ENCODE peak calls at places on chromosomes 2 and 18, in five cellular contexts. L is foreskin keratinocyte, R is activated B cell treated with CpG ODN at 0.5 μM for 24 hours, H is upper lobe of left lung, W is NCI-H1105 treated with DMSO at 0.1 percent for 48 hours. G is an unnamed sample.

GRCh38 chr2:127572841-127573240 is 37.4 kb downstream of the MYO7B start:
- DNase-seq in L (no peak), R (no peak), H (no peak), W (no peak), G (peak; percentile 30)

GRCh38 chr2:104890092-104890393 is 36.1 kb downstream of the POU3F3 start:
- DNase-seq in L (no peak), R (no peak), H (no peak), W (no peak), G (peak; percentile 72)

GRCh38 chr2:224722250-224722649 is 6.1 kb upstream of the CCDC195 start:
- DNase-seq in L (no peak), R (no peak), H (no peak), W (no peak), G (no peak)

GRCh38 chr2:70143314-70144150 is 47.3 kb downstream of the C2orf42 start:
- DNase-seq in L (no peak), R (no peak), H (no peak), W (no peak), G (no peak)

GRCh38 chr2:33250417-33251029 is 225.9 kb upstream of the RASGRP3 start:
- DNase-seq in L (no peak), R (no peak), H (no peak), W (no peak), G (no peak)

GRCh38 chr18:62457830-62458229 is 65.0 kb upstream of the ZCCHC2 start:
- DNase-seq in L (no peak), R (no peak), H (no peak), W (no peak), G (no peak)

GRCh38 chr2:96883306-96883705 is 13.4 kb upstream of the SEMA4C start:
- DNase-seq in L (no peak), R (no peak), H (no peak), W (no peak), G (no peak)

GRCh38 chr18:55076643-55077218 is 117.5 kb upstream of the CCDC68 start:
- DNase-seq in L (no peak), R (no peak), H (no peak), W (no peak), G (no peak)

GRCh38 chr2:10079192-10079930 is 850 bp downstream of the CYS1 start:
- DNase-seq in L (peak; percentile 11), R (peak; percentile 30), H (peak; percentile 88), W (peak; percentile 28), G (no peak)

GRCh38 chr2:44433841-44434240 is 72.1 kb downstream of the CAMKMT start:
- DNase-seq in L (peak; percentile 29), R (no peak), H (no peak), W (peak; percentile 71), G (no peak)

GRCh38 chr18:69622961-69623360 is 222.3 kb downstream of the DOK6 start:
- DNase-seq in L (no peak), R (no peak), H (no peak), W (no peak), G (no peak)

GRCh38 chr2:70035344-70035844 is 51.9 kb upstream of the PCBP1 start:
- DNase-seq in L (no peak), R (no peak), H (no peak), W (no peak), G (no peak)

GRCh38 chr2:173359231-173359630 is 4.6 kb downstream of the CDCA7 start:
- DNase-seq in L (no peak), R (no peak), H (no peak), W (no peak), G (no peak)

GRCh38 chr2:20013061-20013721 is 723 bp upstream of the MATN3 start:
- DNase-seq in L (no peak), R (no peak), H (no peak), W (no peak), G (no peak)

GRCh38 chr2:229235136-229235914 is 35.8 kb downstream of the PID1 start:
- DNase-seq in L (peak; percentile 7), R (no peak), H (no peak), W (no peak), G (no peak)

GRCh38 chr2:112018846-112019245 is 36.2 kb upstream of the TMEM87B start:
- DNase-seq in L (no peak), R (no peak), H (no peak), W (no peak), G (no peak)

GRCh38 chr2:202237787-202238233 is 587 bp downstream of the SUMO1 start:
- DNase-seq in L (peak; percentile 33), R (no peak), H (no peak), W (peak; percentile 10), G (peak; percentile 80)

GRCh38 chr2:241571821-241572620 is 13.5 kb downstream of the BOK start:
- DNase-seq in L (no peak), R (no peak), H (peak; percentile 73), W (no peak), G (no peak)

GRCh38 chr18:24497052-24497754 is 36.8 kb downstream of the HRH4 start:
- DNase-seq in L (peak; percentile 13), R (no peak), H (no peak), W (no peak), G (no peak)

GRCh38 chr2:40406485-40407289 is 45.2 kb downstream of the SLC8A1 start:
- DNase-seq in L (no peak), R (no peak), H (no peak), W (no peak), G (no peak)

GRCh38 chr2:233022561-233022960 is 9.5 kb upstream of the NGEF start:
- DNase-seq in L (no peak), R (no peak), H (no peak), W (no peak), G (no peak)